ENCODE peak calls at places on chromosome 1, in seven cellular contexts. C is WERI-Rb-1, A is vagina, K is psoas muscle, X is heart right ventricle, R is transverse colon, H is heart left ventricle. P is an unnamed sample.
A peak's percentile ranks its signal among the peaks of the same experiment; 100 is the strongest.

GRCh38 chr1:42480921-42481320 is 17.8 kb downstream of the CCDC30 start:
- DNase-seq in C (no peak), A (no peak), K (no peak), X (no peak), R (no peak), H (no peak), P (no peak)

GRCh38 chr1:24875257-24875656 is 54.8 kb downstream of the RUNX3 start:
- DNase-seq in C (no peak), A (no peak), K (no peak), X (no peak), R (no peak), H (no peak), P (peak; percentile 28)

GRCh38 chr1:216855810-216856209 is 132.6 kb upstream of the ESRRG start:
- DNase-seq in C (no peak), A (no peak), K (no peak), X (no peak), R (no peak), H (no peak), P (no peak)

GRCh38 chr1:30476476-30476875 is 246.9 kb downstream of the MATN1 start:
- DNase-seq in C (no peak), A (no peak), K (no peak), X (no peak), R (no peak), H (no peak), P (no peak)

GRCh38 chr1:28682840-28683239 is 14.3 kb downstream of the GMEB1 start:
- DNase-seq in C (no peak), A (no peak), K (no peak), X (no peak), R (no peak), H (no peak), P (no peak)

GRCh38 chr1:201582261-201582951 is 43.5 kb downstream of the NAV1 start:
- DNase-seq in C (no peak), A (no peak), K (no peak), X (no peak), R (peak; percentile 38), H (peak; percentile 43), P (no peak)

GRCh38 chr1:209825591-209826433 is 2.0 kb upstream of the UTP25 start:
- DNase-seq in C (no peak), A (no peak), K (no peak), X (no peak), R (no peak), H (no peak), P (no peak)

GRCh38 chr1:190168893-190169292 is 308.8 kb downstream of the BRINP3 start:
- DNase-seq in C (no peak), A (no peak), K (no peak), X (no peak), R (no peak), H (no peak), P (no peak)

GRCh38 chr1:207346562-207346912 is 25.1 kb downstream of the CD55 start:
- DNase-seq in C (no peak), A (no peak), K (peak; percentile 90), X (peak; percentile 7), R (no peak), H (peak; percentile 54), P (no peak)

GRCh38 chr1:230091473-230092231 is 24.6 kb downstream of the GALNT2 start:
- DNase-seq in C (no peak), A (no peak), K (no peak), X (no peak), R (no peak), H (no peak), P (no peak)

GRCh38 chr1:104084380-104084779 is 334.7 kb downstream of the AMY1C start:
- DNase-seq in C (no peak), A (no peak), K (no peak), X (no peak), R (no peak), H (no peak), P (no peak)

GRCh38 chr1:195604287-195604686 is 1004.0 kb downstream of the KCNT2 start:
- DNase-seq in C (no peak), A (no peak), K (no peak), X (no peak), R (no peak), H (no peak), P (no peak)

GRCh38 chr1:68145418-68146126 is 86.8 kb downstream of the WLS start:
- DNase-seq in C (no peak), A (no peak), K (no peak), X (no peak), R (peak; percentile 64), H (no peak), P (peak; percentile 78)

GRCh38 chr1:54227091-54227602 is 27.2 kb downstream of the MRPL37 start:
- DNase-seq in C (no peak), A (no peak), K (no peak), X (no peak), R (no peak), H (no peak), P (no peak)

GRCh38 chr1:157234705-157235273 is 96.6 kb upstream of the ETV3 start:
- DNase-seq in C (no peak), A (no peak), K (no peak), X (no peak), R (no peak), H (no peak), P (no peak)

GRCh38 chr1:50213505-50213904 is 104.8 kb downstream of the ELAVL4 start:
- DNase-seq in C (no peak), A (no peak), K (no peak), X (no peak), R (no peak), H (no peak), P (no peak)

GRCh38 chr1:205375816-205376545 is 19.3 kb upstream of the KLHDC8A start:
- DNase-seq in C (peak; percentile 73), A (no peak), K (no peak), X (no peak), R (peak; percentile 34), H (no peak), P (no peak)

GRCh38 chr1:227758366-227758765 is 23.1 kb downstream of the SNAP47 start:
- DNase-seq in C (no peak), A (no peak), K (peak; percentile 19), X (no peak), R (no peak), H (no peak), P (peak; percentile 29)

GRCh38 chr1:206736878-206737728 is 33.5 kb upstream of the IL19 start:
- DNase-seq in C (peak; percentile 15), A (no peak), K (no peak), X (no peak), R (peak; percentile 25), H (no peak), P (no peak)

GRCh38 chr1:160376525-160377131 is 9.8 kb downstream of the NHLH1 start:
- DNase-seq in C (peak; percentile 79), A (peak; percentile 49), K (no peak), X (peak; percentile 42), R (peak; percentile 17), H (no peak), P (no peak)

GRCh38 chr1:108043712-108044111 is 78.7 kb upstream of the VAV3 start:
- DNase-seq in C (no peak), A (no peak), K (no peak), X (no peak), R (no peak), H (no peak), P (no peak)

GRCh38 chr1:164071288-164071687 is 487.7 kb upstream of the PBX1 start:
- DNase-seq in C (no peak), A (no peak), K (no peak), X (no peak), R (no peak), H (no peak), P (no peak)
- H3K27ac ChIP-seq in C (no peak overlapping the region), A (no peak overlapping the region), K (no peak overlapping the region), X (no peak overlapping the region), R (no peak overlapping the region), H (no peak overlapping the region), P (no peak overlapping the region)

GRCh38 chr1:109927356-109927755 is 16.7 kb downstream of the CSF1 start:
- DNase-seq in C (no peak), A (peak; percentile 86), K (no peak), X (no peak), R (no peak), H (no peak), P (peak; percentile 48)

GRCh38 chr1:109926662-109927300 is 16.1 kb downstream of the CSF1 start:
- DNase-seq in C (no peak), A (peak; percentile 87), K (no peak), X (no peak), R (no peak), H (no peak), P (no peak)

GRCh38 chr1:109924316-109924715 is 13.7 kb downstream of the CSF1 start:
- DNase-seq in C (no peak), A (no peak), K (no peak), X (no peak), R (no peak), H (no peak), P (no peak)

GRCh38 chr1:109923946-109924275 is 13.3 kb downstream of the CSF1 start:
- DNase-seq in C (no peak), A (no peak), K (no peak), X (no peak), R (no peak), H (no peak), P (no peak)

GRCh38 chr1:109925159-109925990 is 14.7 kb downstream of the CSF1 start:
- DNase-seq in C (no peak), A (no peak), K (no peak), X (no peak), R (no peak), H (no peak), P (peak; percentile 38)
- H3K27ac ChIP-seq in C (no peak overlapping the region), A (peak overlapping the region; percentile 82), K (no peak overlapping the region), X (no peak overlapping the region), R (no peak overlapping the region), H (no peak overlapping the region), P (no peak overlapping the region)

GRCh38 chr1:180195401-180195800 is 34.7 kb upstream of the LHX4 start:
- DNase-seq in C (no peak), A (no peak), K (no peak), X (no peak), R (no peak), H (no peak), P (no peak)

GRCh38 chr1:180194048-180194425 is 36.0 kb upstream of the LHX4 start:
- DNase-seq in C (no peak), A (no peak), K (no peak), X (no peak), R (no peak), H (no peak), P (no peak)

GRCh38 chr1:180194546-180195207 is 35.4 kb upstream of the LHX4 start:
- DNase-seq in C (peak; percentile 85), A (no peak), K (no peak), X (no peak), R (no peak), H (no peak), P (no peak)

GRCh38 chr1:180192172-180192571 is 37.5 kb downstream of the QSOX1 start:
- DNase-seq in C (no peak), A (no peak), K (no peak), X (no peak), R (no peak), H (no peak), P (no peak)

GRCh38 chr1:180193371-180194047 is 36.6 kb upstream of the LHX4 start:
- DNase-seq in C (peak; percentile 72), A (no peak), K (no peak), X (no peak), R (peak; percentile 15), H (no peak), P (no peak)
- H3K27ac ChIP-seq in C (no peak overlapping the region), A (no peak overlapping the region), K (no peak overlapping the region), X (no peak overlapping the region), R (no peak overlapping the region), H (no peak overlapping the region), P (no peak overlapping the region)

DNA sequence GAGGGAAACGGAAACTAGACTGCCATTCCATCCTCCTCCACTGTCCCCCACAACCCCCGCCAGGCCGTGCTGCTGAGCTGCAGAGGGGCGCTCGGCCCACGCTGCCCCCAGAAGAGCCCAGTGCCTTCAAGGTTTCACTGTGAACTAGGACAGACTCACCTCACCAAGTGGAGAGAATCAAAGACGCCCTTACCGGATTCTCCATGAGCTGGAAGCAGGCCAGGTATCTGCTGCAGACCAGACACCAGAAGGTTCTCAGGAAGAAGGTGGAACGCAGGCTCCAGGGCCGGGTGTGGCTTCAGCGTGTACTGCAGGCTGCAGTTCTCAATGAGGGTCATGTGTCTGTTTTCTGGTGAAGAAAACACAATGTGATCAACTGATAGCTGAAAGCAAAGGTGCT is 30.6 kb downstream of the NPHP4 start:
- DNase-seq in C (no peak), A (no peak), K (no peak), X (no peak), R (no peak), H (no peak), P (no peak)
- H3K27ac ChIP-seq in C (no peak overlapping the region), A (no peak overlapping the region), K (no peak overlapping the region), X (no peak overlapping the region), R (no peak overlapping the region), H (no peak overlapping the region), P (no peak overlapping the region)